ENCODE peak calls at places on chromosomes 11 and 22, in four cellular contexts. Y is esophagus squamous epithelium, X is breast epithelium, U is pancreas. R is an unnamed sample. For H3K36me3, the result is how much of the 10 kb centered on the place peaks cover.

GRCh38 chr22:50670513-50670912 is 2.1 kb upstream of the SHANK3 start:
- DNase-seq in Y (no peak), X (no peak), U (no peak), R (no peak)

GRCh38 chr22:36180928-36181327 is 20.4 kb upstream of the APOL3 start:
- DNase-seq in Y (no peak), X (no peak), U (no peak), R (no peak)

GRCh38 chr11:78061921-78062311 is 1.7 kb upstream of the THRSP start:
- DNase-seq in Y (no peak), X (peak), U (no peak), R (no peak)

GRCh38 chr11:69273571-69273970 is 20.4 kb upstream of the MYEOV start:
- DNase-seq in Y (no peak), X (no peak), U (no peak), R (no peak)

GRCh38 chr22:37212174-37212906 is at the start of gene SSTR3:
- DNase-seq in Y (no peak), X (no peak), U (peak), R (no peak)

GRCh38 chr11:12404461-12404860 is 27.1 kb downstream of the PARVA start:
- DNase-seq in Y (no peak), X (no peak), U (no peak), R (no peak)

GRCh38 chr11:27926981-27927481 is 180.9 kb downstream of the KIF18A start:
- DNase-seq in Y (no peak), X (no peak), U (no peak), R (no peak)

GRCh38 chr11:27718853-27719574 is 18.8 kb upstream of the BDNF start:
- DNase-seq in Y (no peak), X (no peak), U (no peak), R (peak)

GRCh38 chr11:123601136-123601535 is 53.3 kb downstream of the SCN3B start:
- DNase-seq in Y (no peak), X (no peak), U (no peak), R (no peak)

GRCh38 chr11:128701086-128701485 is 7.2 kb downstream of the FLI1 start:
- DNase-seq in Y (no peak), X (no peak), U (no peak), R (no peak)

GRCh38 chr11:108902027-108902469 is 237.2 kb downstream of the DDX10 start:
- DNase-seq in Y (no peak), X (no peak), U (no peak), R (no peak)

GRCh38 chr22:17370766-17371181 is 1.5 kb downstream of the CECR2 start:
- DNase-seq in Y (no peak), X (no peak), U (no peak), R (no peak)

GRCh38 chr22:23234409-23235161 is 54.3 kb downstream of the BCR start:
- DNase-seq in Y (no peak), X (no peak), U (no peak), R (no peak)
- H3K36me3 ChIP-seq in Y (under half), X (under half), U (under half), R (under half)

GRCh38 chr22:38549106-38549884 is 20.7 kb downstream of the DMC1 start:
- DNase-seq in Y (no peak), X (no peak), U (no peak), R (no peak)

DNA sequence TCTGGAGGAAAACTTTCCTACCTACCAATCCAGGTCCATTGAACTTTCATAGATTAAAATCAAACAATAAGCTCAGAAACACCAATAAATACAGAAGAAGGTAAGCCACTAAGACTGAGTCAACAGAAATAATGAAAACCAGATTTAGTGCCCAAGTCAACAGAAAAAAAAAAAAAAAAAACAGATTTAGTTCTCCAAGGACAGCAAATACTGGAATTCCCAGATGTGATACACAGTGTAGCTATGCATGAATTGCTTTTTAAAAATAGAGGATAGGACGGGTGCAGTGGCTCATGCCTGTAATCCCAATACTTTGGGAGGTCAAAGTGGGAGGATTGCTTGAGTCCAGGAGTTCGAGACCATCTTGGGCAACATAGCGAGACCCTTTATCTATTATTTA is 15.7 kb downstream of the DMC1 start:
- DNase-seq in Y (no peak), X (no peak), U (no peak), R (no peak)
- H3K36me3 ChIP-seq in Y (under half), X (under half), U (under half), R (under half)

GRCh38 chr11:766941-767210 is 10.4 kb downstream of the GATD1 start:
- DNase-seq in Y (no peak), X (no peak), U (no peak), R (no peak)
- H3K36me3 ChIP-seq in Y (half or more), X (under half), U (under half), R (under half)

GRCh38 chr11:64932324-64932723 is 3.4 kb downstream of the GPHA2 start:
- DNase-seq in Y (no peak), X (no peak), U (no peak), R (no peak)
- H3K36me3 ChIP-seq in Y (half or more), X (under half), U (under half), R (under half)

GRCh38 chr11:66363187-66363601 is 8.4 kb downstream of the SLC29A2 start:
- DNase-seq in Y (no peak), X (no peak), U (no peak), R (peak)
- H3K36me3 ChIP-seq in Y (under half), X (under half), U (under half), R (under half)

DNA sequence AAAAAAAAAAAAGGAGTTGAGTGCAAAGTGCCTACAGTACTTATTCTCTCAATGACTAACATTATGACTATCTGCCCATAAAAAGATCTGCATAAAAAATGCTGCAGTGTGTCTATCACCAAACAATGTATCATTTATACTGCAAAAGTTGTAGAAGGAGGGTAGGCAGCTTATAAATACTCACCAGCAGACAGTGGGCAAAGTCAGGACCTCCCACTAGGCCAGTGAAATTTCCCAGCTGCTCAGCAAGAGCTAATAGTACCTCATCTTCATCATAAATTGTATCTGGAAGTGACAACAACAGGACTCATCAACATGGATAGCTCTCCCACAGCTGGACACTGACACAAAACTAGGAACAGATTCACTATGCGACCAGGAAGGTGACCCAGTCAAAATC is 1.6 kb downstream of the PPP2R1B start:
- DNase-seq in Y (no peak), X (no peak), U (no peak), R (no peak)
- H3K36me3 ChIP-seq in Y (under half), X (under half), U (under half), R (under half)